ENCODE peak calls at places on chromosome 5, in six cellular contexts. H is Peyer's patch; O is SK-N-SH; X is effector memory CD4-positive, alpha-beta T cell; J is HCT116; C is IMR-90. P is an unnamed sample.
A peak's percentile ranks its signal among the peaks of the same experiment; 100 is the strongest.

GRCh38 chr5:154740483-154740882 is 14.7 kb upstream of the LARP1 start:
- DNase-seq in H (no peak), O (peak; percentile 38), X (no peak), J (no peak), C (peak; percentile 82), P (no peak)

GRCh38 chr5:120873083-120873482 is 409.0 kb downstream of the PRR16 start:
- DNase-seq in H (no peak), O (no peak), X (no peak), J (no peak), C (peak; percentile 4), P (no peak)

GRCh38 chr5:121018004-121018403 is 553.9 kb downstream of the PRR16 start:
- DNase-seq in H (no peak), O (no peak), X (no peak), J (no peak), C (no peak), P (no peak)

GRCh38 chr5:3818612-3819011 is 223.0 kb downstream of the IRX1 start:
- DNase-seq in H (no peak), O (no peak), X (no peak), J (no peak), C (no peak), P (no peak)

GRCh38 chr5:67693956-67694564 is 497.5 kb upstream of the CD180 start:
- DNase-seq in H (no peak), O (no peak), X (no peak), J (no peak), C (no peak), P (no peak)

GRCh38 chr5:156178117-156178516 is 148.8 kb upstream of the SGCD start:
- DNase-seq in H (no peak), O (no peak), X (no peak), J (no peak), C (peak; percentile 23), P (no peak)

GRCh38 chr5:1168751-1169607 is 32.4 kb upstream of the SLC6A19 start:
- DNase-seq in H (peak; percentile 39), O (no peak), X (no peak), J (no peak), C (no peak), P (no peak)

GRCh38 chr5:151094054-151094858 is 13.4 kb upstream of the TNIP1 start:
- DNase-seq in H (peak; percentile 67), O (no peak), X (peak; percentile 53), J (no peak), C (peak; percentile 34), P (no peak)

GRCh38 chr5:73858054-73858453 is 232.1 kb downstream of the ARHGEF28 start:
- DNase-seq in H (no peak), O (no peak), X (no peak), J (no peak), C (no peak), P (no peak)

GRCh38 chr5:74140409-74140808 is 500.1 kb downstream of the ENC1 start:
- DNase-seq in H (no peak), O (no peak), X (no peak), J (no peak), C (peak; percentile 15), P (no peak)

GRCh38 chr5:149452665-149453617 is 73.8 kb upstream of the IL17B start:
- DNase-seq in H (no peak), O (no peak), X (no peak), J (no peak), C (peak; percentile 96), P (no peak)

GRCh38 chr5:160083012-160083436 is 36.2 kb downstream of the PWWP2A start:
- DNase-seq in H (no peak), O (no peak), X (no peak), J (no peak), C (peak; percentile 81), P (no peak)

GRCh38 chr5:150278916-150279315 is 10.7 kb downstream of the CAMK2A start:
- DNase-seq in H (no peak), O (no peak), X (no peak), J (no peak), C (peak; percentile 90), P (no peak)

GRCh38 chr5:73030995-73031394 is 75.2 kb downstream of the FCHO2 start:
- DNase-seq in H (no peak), O (peak; percentile 9), X (no peak), J (peak; percentile 66), C (peak; percentile 90), P (no peak)

GRCh38 chr5:37812365-37812764 is 27.5 kb downstream of the GDNF start:
- DNase-seq in H (no peak), O (no peak), X (no peak), J (no peak), C (no peak), P (no peak)

GRCh38 chr5:178940569-178941360 is at the start of gene ZNF454:
- DNase-seq in H (peak; percentile 87), O (peak; percentile 97), X (no peak), J (no peak), C (peak; percentile 62), P (peak; percentile 55)

GRCh38 chr5:20972419-20972925 is 984.5 kb upstream of the CDH18 start:
- DNase-seq in H (no peak), O (peak; percentile 0), X (no peak), J (no peak), C (peak; percentile 1), P (peak; percentile 7)

GRCh38 chr5:131289738-131290137 is 25.9 kb downstream of the CDC42SE2 start:
- DNase-seq in H (no peak), O (no peak), X (no peak), J (no peak), C (no peak), P (no peak)

GRCh38 chr5:126961702-126962101 is 68.7 kb downstream of the MARCHF3 start:
- DNase-seq in H (no peak), O (no peak), X (no peak), J (no peak), C (peak; percentile 66), P (no peak)

GRCh38 chr5:96434201-96434645 is 1.2 kb upstream of the PCSK1 start:
- DNase-seq in H (no peak), O (peak; percentile 52), X (no peak), J (peak; percentile 7), C (peak; percentile 74), P (peak; percentile 77)

GRCh38 chr5:149036970-149037369 is 25.9 kb downstream of the SH3TC2 start:
- DNase-seq in H (no peak), O (no peak), X (no peak), J (no peak), C (peak; percentile 44), P (no peak)

GRCh38 chr5:458547-459353 is 15.8 kb downstream of the EXOC3 start:
- DNase-seq in H (peak; percentile 27), O (no peak), X (no peak), J (no peak), C (peak; percentile 65), P (no peak)

GRCh38 chr5:132501629-132501956 is 11.0 kb upstream of the IRF1 start:
- DNase-seq in H (no peak), O (no peak), X (no peak), J (no peak), C (no peak), P (no peak)

GRCh38 chr5:139660916-139661814 is 13.0 kb downstream of the CXXC5 start:
- DNase-seq in H (no peak), O (peak; percentile 84), X (no peak), J (peak; percentile 63), C (peak; percentile 95), P (no peak)

GRCh38 chr5:163913548-163913947 is 408.1 kb downstream of the MAT2B start:
- DNase-seq in H (no peak), O (no peak), X (no peak), J (no peak), C (peak; percentile 14), P (no peak)

GRCh38 chr5:81855576-81855975 is 104.7 kb upstream of the SSBP2 start:
- DNase-seq in H (no peak), O (no peak), X (no peak), J (no peak), C (no peak), P (no peak)

GRCh38 chr5:57175586-57175985 is 1.7 kb downstream of the GPBP1 start:
- DNase-seq in H (no peak), O (peak; percentile 15), X (no peak), J (no peak), C (no peak), P (no peak)

GRCh38 chr5:180138214-180138975 is 66.8 kb upstream of the RNF130 start:
- DNase-seq in H (no peak), O (no peak), X (no peak), J (no peak), C (no peak), P (no peak)

GRCh38 chr5:174624754-174625506 is 99.5 kb upstream of the MSX2 start:
- DNase-seq in H (no peak), O (no peak), X (no peak), J (no peak), C (peak; percentile 41), P (no peak)

GRCh38 chr5:9534881-9535517 is 10.9 kb downstream of the SEMA5A start:
- DNase-seq in H (no peak), O (no peak), X (no peak), J (no peak), C (no peak), P (no peak)

GRCh38 chr5:9533096-9533495 is 12.8 kb downstream of the SEMA5A start:
- DNase-seq in H (no peak), O (no peak), X (no peak), J (no peak), C (peak; percentile 35), P (no peak)

GRCh38 chr5:9536717-9537116 is 9.2 kb downstream of the SEMA5A start:
- DNase-seq in H (no peak), O (no peak), X (no peak), J (no peak), C (no peak), P (no peak)

GRCh38 chr5:9537223-9538141 is 8.4 kb downstream of the SEMA5A start:
- DNase-seq in H (no peak), O (no peak), X (no peak), J (no peak), C (no peak), P (no peak)

GRCh38 chr5:9533577-9534334 is 12.1 kb downstream of the SEMA5A start:
- DNase-seq in H (no peak), O (no peak), X (no peak), J (no peak), C (no peak), P (no peak)
- H3K4me3 ChIP-seq in H (no peak overlapping the region), O (no peak overlapping the region), X (no peak overlapping the region), J (no peak overlapping the region), C (no peak overlapping the region), P (no peak overlapping the region)

GRCh38 chr5:141326088-141326854 is 4.0 kb upstream of the PCDHGA1 start:
- DNase-seq in H (peak; percentile 61), O (peak; percentile 74), X (peak; percentile 51), J (no peak), C (peak; percentile 82), P (peak; percentile 41)
- H3K9me3 ChIP-seq in H (peaks cover 10% of the 10 kb centered on the region), O (no peaks in the 10 kb centered on the region), X (peaks cover 7% of the 10 kb centered on the region), J (no peaks in the 10 kb centered on the region), C (peaks cover 15% of the 10 kb centered on the region), P (no peaks in the 10 kb centered on the region)

DNA sequence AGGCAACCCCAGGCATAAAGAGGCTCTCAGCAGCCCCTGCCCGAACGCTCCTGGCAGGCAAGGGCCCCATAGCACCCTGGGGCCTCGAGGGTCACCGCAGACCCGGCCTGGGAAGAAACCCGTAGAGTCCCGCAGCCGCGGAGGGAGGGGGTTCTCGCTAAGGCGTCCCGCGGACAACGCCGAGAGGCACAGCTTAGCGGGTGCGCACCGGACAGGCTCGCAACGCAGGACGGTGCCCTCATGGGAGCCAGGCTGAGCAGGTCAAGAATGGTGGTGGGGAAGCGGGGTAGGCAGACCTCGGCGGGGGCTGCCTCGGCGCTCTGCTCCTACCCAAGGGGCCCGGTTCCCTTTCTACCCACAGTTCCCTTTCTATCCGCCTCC is 6.7 kb downstream of the PITX1 start:
- DNase-seq in H (no peak), O (no peak), X (no peak), J (no peak), C (no peak), P (no peak)
- H3K27me3 ChIP-seq in H (no peaks in the 10 kb centered on the region), O (peaks cover 60% of the 10 kb centered on the region), X (peaks cover 39% of the 10 kb centered on the region), J (no peaks in the 10 kb centered on the region), C (no peaks in the 10 kb centered on the region), P (peaks cover 68% of the 10 kb centered on the region)

GRCh38 chr5:135930949-135931295 is 23.9 kb downstream of the LECT2 start:
- DNase-seq in H (no peak), O (peak; percentile 6), X (no peak), J (no peak), C (no peak), P (no peak)
- H3K4me3 ChIP-seq in H (no peak overlapping the region), O (peak overlapping the region; percentile 67), X (no peak overlapping the region), J (no peak overlapping the region), C (no peak overlapping the region), P (peak overlapping the region; percentile 72)

P was measured in iPS DF 6.9.